ENCODE peak calls at places on chromosome 4, in five cellular contexts. One of them, this sample, is unnamed.

GRCh38 chr4:182265881-182266280 is 22.7 kb downstream of the TENM3 start:
- DNase-seq in brain microvascular endothelial cell: no peak
- DNase-seq in activated CD8-positive, alpha-beta memory T cell treated with anti-CD3 and anti-CD28 coated beads for 48 hours: no peak
- DNase-seq in germinal center: no peak
- DNase-seq in GM06990: no peak
- DNase-seq in this sample: no peak

GRCh38 chr4:157701695-157701994 is 471.2 kb downstream of the GASK1B start:
- DNase-seq in germinal center: no peak
- DNase-seq in GM06990: no peak
- DNase-seq in activated CD8-positive, alpha-beta memory T cell treated with anti-CD3 and anti-CD28 coated beads for 48 hours: no peak
- DNase-seq in brain microvascular endothelial cell: no peak
- DNase-seq in this sample: no peak

GRCh38 chr4:150583287-150584197 is 1.6 kb downstream of the MAB21L2 start:
- DNase-seq in brain microvascular endothelial cell: peak
- DNase-seq in germinal center: no peak
- DNase-seq in GM06990: peak
- DNase-seq in activated CD8-positive, alpha-beta memory T cell treated with anti-CD3 and anti-CD28 coated beads for 48 hours: no peak
- DNase-seq in this sample: no peak

GRCh38 chr4:23805381-23805780 is 84.5 kb downstream of the PPARGC1A start:
- DNase-seq in brain microvascular endothelial cell: no peak
- DNase-seq in GM06990: no peak
- DNase-seq in activated CD8-positive, alpha-beta memory T cell treated with anti-CD3 and anti-CD28 coated beads for 48 hours: no peak
- DNase-seq in germinal center: no peak
- DNase-seq in this sample: no peak

GRCh38 chr4:39718366-39719323 is 20.7 kb downstream of the UBE2K start:
- DNase-seq in germinal center: no peak
- DNase-seq in brain microvascular endothelial cell: no peak
- DNase-seq in GM06990: no peak
- DNase-seq in activated CD8-positive, alpha-beta memory T cell treated with anti-CD3 and anti-CD28 coated beads for 48 hours: no peak
- DNase-seq in this sample: no peak

GRCh38 chr4:84908876-84909275 is 57.6 kb downstream of the WDFY3 start:
- DNase-seq in germinal center: no peak
- DNase-seq in activated CD8-positive, alpha-beta memory T cell treated with anti-CD3 and anti-CD28 coated beads for 48 hours: no peak
- DNase-seq in brain microvascular endothelial cell: no peak
- DNase-seq in GM06990: no peak
- DNase-seq in this sample: no peak

GRCh38 chr4:19807505-19807904 is 444.2 kb upstream of the SLIT2 start:
- DNase-seq in germinal center: no peak
- DNase-seq in GM06990: no peak
- DNase-seq in activated CD8-positive, alpha-beta memory T cell treated with anti-CD3 and anti-CD28 coated beads for 48 hours: no peak
- DNase-seq in brain microvascular endothelial cell: peak
- DNase-seq in this sample: peak

GRCh38 chr4:48237996-48238645 is 31.5 kb downstream of the TEC start:
- DNase-seq in GM06990: no peak
- DNase-seq in germinal center: no peak
- DNase-seq in activated CD8-positive, alpha-beta memory T cell treated with anti-CD3 and anti-CD28 coated beads for 48 hours: no peak
- DNase-seq in brain microvascular endothelial cell: no peak
- DNase-seq in this sample: no peak

GRCh38 chr4:152200776-152201333 is 335.0 kb downstream of the FBXW7 start:
- DNase-seq in brain microvascular endothelial cell: no peak
- DNase-seq in GM06990: no peak
- DNase-seq in activated CD8-positive, alpha-beta memory T cell treated with anti-CD3 and anti-CD28 coated beads for 48 hours: no peak
- DNase-seq in germinal center: no peak
- DNase-seq in this sample: no peak

GRCh38 chr4:129094347-129094746 is 1.0 kb upstream of the SCLT1 start:
- DNase-seq in GM06990: no peak
- DNase-seq in activated CD8-positive, alpha-beta memory T cell treated with anti-CD3 and anti-CD28 coated beads for 48 hours: no peak
- DNase-seq in brain microvascular endothelial cell: no peak
- DNase-seq in germinal center: no peak
- DNase-seq in this sample: no peak

GRCh38 chr4:42750831-42751230 is 93.9 kb upstream of the ATP8A1 start:
- DNase-seq in brain microvascular endothelial cell: no peak
- DNase-seq in GM06990: no peak
- DNase-seq in activated CD8-positive, alpha-beta memory T cell treated with anti-CD3 and anti-CD28 coated beads for 48 hours: no peak
- DNase-seq in germinal center: no peak
- DNase-seq in this sample: no peak

GRCh38 chr4:168357941-168358340 is 39.4 kb upstream of the DDX60 start:
- DNase-seq in germinal center: no peak
- DNase-seq in activated CD8-positive, alpha-beta memory T cell treated with anti-CD3 and anti-CD28 coated beads for 48 hours: no peak
- DNase-seq in brain microvascular endothelial cell: no peak
- DNase-seq in GM06990: no peak
- DNase-seq in this sample: peak

GRCh38 chr4:47913328-47913727 is 1.1 kb downstream of the NFXL1 start:
- DNase-seq in germinal center: no peak
- DNase-seq in GM06990: no peak
- DNase-seq in activated CD8-positive, alpha-beta memory T cell treated with anti-CD3 and anti-CD28 coated beads for 48 hours: no peak
- DNase-seq in brain microvascular endothelial cell: peak
- DNase-seq in this sample: no peak

GRCh38 chr4:101217353-101218031 is 129.8 kb downstream of the PPP3CA start:
- DNase-seq in brain microvascular endothelial cell: peak
- DNase-seq in germinal center: no peak
- DNase-seq in GM06990: no peak
- DNase-seq in activated CD8-positive, alpha-beta memory T cell treated with anti-CD3 and anti-CD28 coated beads for 48 hours: no peak
- DNase-seq in this sample: no peak

GRCh38 chr4:121950212-121950679 is 1.6 kb downstream of the TRPC3 start:
- DNase-seq in activated CD8-positive, alpha-beta memory T cell treated with anti-CD3 and anti-CD28 coated beads for 48 hours: peak
- DNase-seq in brain microvascular endothelial cell: peak
- DNase-seq in germinal center: peak
- DNase-seq in GM06990: peak
- DNase-seq in this sample: no peak

GRCh38 chr4:147825451-147826287 is 93.8 kb downstream of the ARHGAP10 start:
- DNase-seq in activated CD8-positive, alpha-beta memory T cell treated with anti-CD3 and anti-CD28 coated beads for 48 hours: no peak
- DNase-seq in GM06990: no peak
- DNase-seq in brain microvascular endothelial cell: peak
- DNase-seq in germinal center: no peak
- DNase-seq in this sample: no peak

GRCh38 chr4:85210353-85210752 is 243.9 kb upstream of the WDFY3 start:
- DNase-seq in brain microvascular endothelial cell: no peak
- DNase-seq in germinal center: no peak
- DNase-seq in activated CD8-positive, alpha-beta memory T cell treated with anti-CD3 and anti-CD28 coated beads for 48 hours: no peak
- DNase-seq in GM06990: no peak
- DNase-seq in this sample: no peak

GRCh38 chr4:17120761-17121160 is 222.3 kb upstream of the LDB2 start:
- DNase-seq in GM06990: no peak
- DNase-seq in activated CD8-positive, alpha-beta memory T cell treated with anti-CD3 and anti-CD28 coated beads for 48 hours: no peak
- DNase-seq in germinal center: no peak
- DNase-seq in brain microvascular endothelial cell: no peak
- DNase-seq in this sample: no peak

GRCh38 chr4:20248155-20248558 is 3.5 kb upstream of the SLIT2 start:
- DNase-seq in GM06990: no peak
- DNase-seq in activated CD8-positive, alpha-beta memory T cell treated with anti-CD3 and anti-CD28 coated beads for 48 hours: no peak
- DNase-seq in germinal center: peak
- DNase-seq in brain microvascular endothelial cell: peak
- DNase-seq in this sample: no peak

GRCh38 chr4:4720671-4721070 is 138.8 kb upstream of the MSX1 start:
- DNase-seq in brain microvascular endothelial cell: no peak
- DNase-seq in GM06990: no peak
- DNase-seq in activated CD8-positive, alpha-beta memory T cell treated with anti-CD3 and anti-CD28 coated beads for 48 hours: no peak
- DNase-seq in germinal center: no peak
- DNase-seq in this sample: no peak

GRCh38 chr4:156710571-156711195 is 260.9 kb downstream of the PDGFC start:
- DNase-seq in GM06990: no peak
- DNase-seq in activated CD8-positive, alpha-beta memory T cell treated with anti-CD3 and anti-CD28 coated beads for 48 hours: no peak
- DNase-seq in germinal center: no peak
- DNase-seq in brain microvascular endothelial cell: no peak
- DNase-seq in this sample: peak

GRCh38 chr4:152363086-152363485 is 172.8 kb downstream of the FBXW7 start:
- DNase-seq in brain microvascular endothelial cell: no peak
- DNase-seq in germinal center: no peak
- DNase-seq in activated CD8-positive, alpha-beta memory T cell treated with anti-CD3 and anti-CD28 coated beads for 48 hours: no peak
- DNase-seq in GM06990: no peak
- DNase-seq in this sample: no peak

GRCh38 chr4:147831452-147832192 is 99.7 kb downstream of the ARHGAP10 start:
- DNase-seq in brain microvascular endothelial cell: peak
- DNase-seq in activated CD8-positive, alpha-beta memory T cell treated with anti-CD3 and anti-CD28 coated beads for 48 hours: no peak
- DNase-seq in GM06990: no peak
- DNase-seq in germinal center: no peak
- DNase-seq in this sample: no peak

GRCh38 chr4:103012085-103012484 is 7.4 kb downstream of the SLC9B1 start:
- DNase-seq in germinal center: no peak
- DNase-seq in GM06990: no peak
- DNase-seq in brain microvascular endothelial cell: no peak
- DNase-seq in activated CD8-positive, alpha-beta memory T cell treated with anti-CD3 and anti-CD28 coated beads for 48 hours: no peak
- DNase-seq in this sample: peak

GRCh38 chr4:17489721-17490120 is 22.2 kb downstream of the QDPR start:
- DNase-seq in germinal center: no peak
- DNase-seq in GM06990: no peak
- DNase-seq in activated CD8-positive, alpha-beta memory T cell treated with anti-CD3 and anti-CD28 coated beads for 48 hours: no peak
- DNase-seq in brain microvascular endothelial cell: no peak
- DNase-seq in this sample: no peak

GRCh38 chr4:68987007-68987406 is 35.4 kb upstream of the UGT2A3 start:
- DNase-seq in GM06990: no peak
- DNase-seq in activated CD8-positive, alpha-beta memory T cell treated with anti-CD3 and anti-CD28 coated beads for 48 hours: no peak
- DNase-seq in brain microvascular endothelial cell: no peak
- DNase-seq in germinal center: no peak
- DNase-seq in this sample: no peak

GRCh38 chr4:98778206-98778605 is 119.8 kb upstream of the TSPAN5 start:
- DNase-seq in brain microvascular endothelial cell: peak
- DNase-seq in germinal center: no peak
- DNase-seq in GM06990: no peak
- DNase-seq in activated CD8-positive, alpha-beta memory T cell treated with anti-CD3 and anti-CD28 coated beads for 48 hours: no peak
- DNase-seq in this sample: peak

GRCh38 chr4:112523764-112524505 is 8.0 kb upstream of the NEUROG2 start:
- DNase-seq in brain microvascular endothelial cell: no peak
- DNase-seq in germinal center: peak
- DNase-seq in activated CD8-positive, alpha-beta memory T cell treated with anti-CD3 and anti-CD28 coated beads for 48 hours: peak
- DNase-seq in GM06990: peak
- DNase-seq in this sample: no peak

GRCh38 chr4:55444822-55445221 is 49.1 kb downstream of the TMEM165 start:
- DNase-seq in brain microvascular endothelial cell: peak
- DNase-seq in GM06990: no peak
- DNase-seq in germinal center: no peak
- DNase-seq in activated CD8-positive, alpha-beta memory T cell treated with anti-CD3 and anti-CD28 coated beads for 48 hours: no peak
- DNase-seq in this sample: no peak

GRCh38 chr4:41154001-41154813 is 60.1 kb downstream of the APBB2 start:
- DNase-seq in germinal center: no peak
- DNase-seq in activated CD8-positive, alpha-beta memory T cell treated with anti-CD3 and anti-CD28 coated beads for 48 hours: no peak
- DNase-seq in brain microvascular endothelial cell: no peak
- DNase-seq in GM06990: no peak
- DNase-seq in this sample: no peak

GRCh38 chr4:126448093-126448820 is 1133.5 kb downstream of the FAT4 start:
- DNase-seq in activated CD8-positive, alpha-beta memory T cell treated with anti-CD3 and anti-CD28 coated beads for 48 hours: no peak
- DNase-seq in brain microvascular endothelial cell: no peak
- DNase-seq in GM06990: no peak
- DNase-seq in germinal center: no peak
- DNase-seq in this sample: no peak

GRCh38 chr4:77581724-77582123 is 23.9 kb upstream of the CXCL13 start:
- DNase-seq in GM06990: no peak
- DNase-seq in brain microvascular endothelial cell: no peak
- DNase-seq in activated CD8-positive, alpha-beta memory T cell treated with anti-CD3 and anti-CD28 coated beads for 48 hours: no peak
- DNase-seq in germinal center: no peak
- DNase-seq in this sample: peak

GRCh38 chr4:76091052-76091451 is 16.5 kb downstream of the ART3 start:
- DNase-seq in activated CD8-positive, alpha-beta memory T cell treated with anti-CD3 and anti-CD28 coated beads for 48 hours: no peak
- DNase-seq in GM06990: no peak
- DNase-seq in brain microvascular endothelial cell: no peak
- DNase-seq in germinal center: no peak
- DNase-seq in this sample: no peak